ENCODE peak calls at places on chromosome 18, in four cellular contexts. J is breast epithelium, L is adrenal gland, Y is H1. N is an unnamed sample.

GRCh38 chr18:12283256-12283655 is 24.8 kb upstream of the TUBB6 start:
- DNase-seq in L (no peak), Y (no peak), J (no peak), N (peak; percentile 67)

GRCh38 chr18:45255142-45255890 is 360.0 kb upstream of the SLC14A2 start:
- DNase-seq in Y (no peak), L (no peak), J (no peak), N (no peak)

GRCh38 chr18:1014951-1015627 is 110.4 kb downstream of the ADCYAP1 start:
- DNase-seq in L (no peak), J (no peak), Y (no peak), N (no peak)

GRCh38 chr18:68215931-68216330 is 499.0 kb downstream of the TMX3 start:
- DNase-seq in Y (no peak), L (no peak), J (no peak), N (no peak)

GRCh38 chr18:10010611-10011015 is 96.8 kb downstream of the VAPA start:
- DNase-seq in Y (no peak), J (no peak), L (peak; percentile 75), N (no peak)

GRCh38 chr18:44740000-44740399 is 59.3 kb downstream of the SETBP1 start:
- DNase-seq in Y (no peak), J (no peak), L (no peak), N (no peak)

GRCh38 chr18:44939037-44939665 is 258.5 kb downstream of the SETBP1 start:
- DNase-seq in L (no peak), Y (no peak), J (no peak), N (no peak)

GRCh38 chr18:5397102-5397501 is 101.6 kb upstream of the ZBTB14 start:
- DNase-seq in L (no peak), J (no peak), Y (no peak), N (no peak)

GRCh38 chr18:13611616-13612110 is 114.7 kb downstream of the FAM210A start:
- DNase-seq in J (no peak), L (peak; percentile 64), Y (no peak), N (no peak)

GRCh38 chr18:36149514-36150289 is 20.0 kb downstream of the ELP2 start:
- DNase-seq in J (no peak), Y (no peak), L (no peak), N (no peak)
- TF ChIP-seq POLR2A in J (no peak), Y (no peak), L (no peak), N (no peak)

DNA sequence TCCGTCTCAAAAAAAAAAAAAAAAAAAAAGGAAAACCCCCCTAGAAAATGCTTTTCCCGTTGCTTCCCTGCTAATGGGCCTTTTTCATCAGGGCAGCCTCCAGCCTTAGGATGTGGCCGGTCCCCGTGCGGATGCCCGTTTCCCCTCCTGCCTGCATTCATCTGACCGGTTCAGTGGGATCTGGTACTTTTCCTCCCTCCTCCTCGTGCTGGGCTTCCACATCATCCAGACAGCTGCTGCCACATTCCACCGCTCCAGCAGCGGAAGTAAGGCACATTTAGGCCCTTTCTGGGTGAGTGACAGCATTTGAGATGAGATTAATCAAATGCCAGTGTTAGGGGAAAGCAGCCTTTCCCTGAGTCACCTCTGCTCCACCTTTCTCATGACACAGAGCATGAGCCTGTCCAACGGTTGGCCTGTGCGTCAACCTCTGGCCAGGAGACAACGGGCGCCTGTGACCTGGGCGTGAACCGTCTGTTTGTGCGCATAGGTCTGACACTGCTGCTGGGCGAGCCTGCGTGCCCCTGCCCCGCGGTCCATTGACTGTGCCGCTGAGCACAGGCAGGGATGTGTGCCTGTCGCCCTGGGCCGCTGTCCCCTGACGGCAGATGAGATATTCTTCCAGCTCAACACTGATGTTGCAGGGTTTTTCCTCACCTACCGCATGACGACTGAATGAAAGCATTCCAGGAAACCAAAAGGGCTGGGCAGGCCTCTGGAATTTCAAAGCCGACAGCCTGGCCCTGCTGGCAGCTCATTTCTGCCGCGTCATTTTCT is 174.0 kb downstream of the TGIF1 start:
- DNase-seq in L (peak; percentile 89), J (peak; percentile 75), Y (no peak), N (peak; percentile 95)
- TF ChIP-seq POLR2A in L (peak; percentile 38), J (no peak), Y (no peak), N (peak; percentile 98)

DNA sequence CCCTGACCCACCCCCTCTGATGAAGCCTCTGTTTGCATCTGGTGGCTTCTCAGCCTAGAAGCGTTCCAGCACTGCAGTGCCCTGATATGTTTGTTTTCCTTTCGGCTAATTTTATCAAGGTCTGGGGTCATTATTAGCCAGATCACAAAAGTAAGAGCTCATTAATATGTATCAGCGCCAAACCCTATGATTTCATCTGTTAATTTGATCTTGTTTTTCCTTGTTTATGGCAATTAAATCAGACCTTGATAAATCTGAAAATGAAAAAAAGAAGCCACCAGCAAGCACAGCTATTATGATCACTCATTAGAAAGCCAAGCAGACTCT is 357.6 kb downstream of the HRH4 start:
- DNase-seq in Y (no peak), J (no peak), L (no peak), N (no peak)
- TF ChIP-seq POLR2A in Y (no peak), J (no peak), L (no peak), N (no peak)

GRCh38 chr18:76977108-76977621 is 154.8 kb downstream of the ZNF236 start:
- DNase-seq in J (no peak), L (no peak), Y (no peak), N (no peak)
- TF ChIP-seq POLR2A in J (no peak), L (no peak), Y (no peak), N (no peak)